ENCODE peak calls at places on chromosomes 1 and 21, in six cellular contexts. K is transverse colon, E is upper lobe of left lung, V is prostate gland, W is ovary, Q is heart left ventricle. L is an unnamed sample.

GRCh38 chr1:172286629-172287076 is 133.8 kb upstream of the C1orf105 start:
- DNase-seq in K (no peak), E (no peak), V (no peak), W (peak; percentile 20), Q (no peak), L (no peak)

GRCh38 chr1:227949954-227950734 is 2.4 kb upstream of the WNT9A start:
- DNase-seq in K (no peak), E (peak; percentile 37), V (no peak), W (no peak), Q (no peak), L (no peak)

GRCh38 chr1:189619682-189620332 is 857.9 kb downstream of the BRINP3 start:
- DNase-seq in K (no peak), E (no peak), V (no peak), W (no peak), Q (no peak), L (no peak)

GRCh38 chr1:39631361-39632331 is 7.8 kb downstream of the HEYL start:
- DNase-seq in K (no peak), E (no peak), V (no peak), W (no peak), Q (no peak), L (no peak)

GRCh38 chr21:40146201-40146890 is 279.1 kb downstream of the PCP4 start:
- DNase-seq in K (no peak), E (no peak), V (no peak), W (no peak), Q (no peak), L (no peak)

GRCh38 chr1:200624679-200625335 is 4.3 kb upstream of the KIF14 start:
- DNase-seq in K (no peak), E (no peak), V (no peak), W (no peak), Q (no peak), L (no peak)

GRCh38 chr1:34876406-34876805 is 16.9 kb upstream of the SMIM12 start:
- DNase-seq in K (no peak), E (no peak), V (no peak), W (no peak), Q (no peak), L (no peak)

GRCh38 chr1:71232166-71232763 is 151.4 kb upstream of the ZRANB2 start:
- DNase-seq in K (no peak), E (no peak), V (no peak), W (peak; percentile 13), Q (no peak), L (no peak)

GRCh38 chr1:16006552-16007485 is 2.8 kb downstream of the SRARP start:
- DNase-seq in K (no peak), E (no peak), V (no peak), W (no peak), Q (no peak), L (no peak)

GRCh38 chr21:45865106-45865835 is 116.3 kb upstream of the COL6A1 start:
- DNase-seq in K (no peak), E (no peak), V (no peak), W (no peak), Q (no peak), L (peak; percentile 38)

GRCh38 chr1:3403388-3404179 is 50.9 kb upstream of the ARHGEF16 start:
- DNase-seq in K (no peak), E (peak; percentile 57), V (no peak), W (no peak), Q (no peak), L (peak; percentile 25)

GRCh38 chr1:66282885-66283284 is 251.1 kb upstream of the SGIP1 start:
- DNase-seq in K (no peak), E (no peak), V (no peak), W (no peak), Q (no peak), L (no peak)

GRCh38 chr1:182520746-182521145 is 68.3 kb downstream of the RNASEL start:
- DNase-seq in K (no peak), E (no peak), V (no peak), W (no peak), Q (no peak), L (no peak)

GRCh38 chr1:157199421-157199755 is 61.2 kb upstream of the ETV3 start:
- DNase-seq in K (no peak), E (peak; percentile 24), V (no peak), W (no peak), Q (no peak), L (no peak)

GRCh38 chr1:18581420-18581880 is 49.2 kb upstream of the PAX7 start:
- DNase-seq in K (peak; percentile 15), E (peak; percentile 87), V (peak; percentile 14), W (no peak), Q (no peak), L (no peak)

GRCh38 chr1:154736840-154737239 is 128.9 kb upstream of the ADAR start:
- DNase-seq in K (no peak), E (no peak), V (no peak), W (no peak), Q (no peak), L (no peak)

GRCh38 chr21:34973685-34974084 is 75.4 kb downstream of the RUNX1 start:
- DNase-seq in K (no peak), E (no peak), V (no peak), W (no peak), Q (no peak), L (no peak)

GRCh38 chr1:109546311-109547109 is 1.9 kb upstream of the GNAI3 start:
- DNase-seq in K (peak; percentile 94), E (no peak), V (peak; percentile 88), W (peak; percentile 86), Q (peak; percentile 90), L (peak; percentile 90)

GRCh38 chr1:221923921-221924598 is 182.2 kb upstream of the DUSP10 start:
- DNase-seq in K (no peak), E (no peak), V (no peak), W (no peak), Q (no peak), L (no peak)

GRCh38 chr1:15343729-15344128 is 66.0 kb upstream of the EFHD2 start:
- DNase-seq in K (no peak), E (no peak), V (peak; percentile 85), W (peak; percentile 69), Q (peak; percentile 77), L (no peak)

GRCh38 chr1:116820362-116820761 is 66.1 kb downstream of the CD2 start:
- DNase-seq in K (no peak), E (no peak), V (no peak), W (peak; percentile 51), Q (peak; percentile 58), L (no peak)

GRCh38 chr1:54488065-54488750 is 59.8 kb upstream of the ACOT11 start:
- DNase-seq in K (peak; percentile 95), E (peak; percentile 98), V (peak; percentile 89), W (peak; percentile 94), Q (peak; percentile 95), L (peak; percentile 93)

GRCh38 chr1:231964241-231964640 is 337.7 kb downstream of the DISC1 start:
- DNase-seq in K (no peak), E (no peak), V (no peak), W (no peak), Q (no peak), L (no peak)

GRCh38 chr1:36927826-36928225 is 106.5 kb downstream of the GRIK3 start:
- DNase-seq in K (no peak), E (no peak), V (no peak), W (no peak), Q (no peak), L (no peak)

GRCh38 chr1:24898909-24899439 is 31.1 kb downstream of the RUNX3 start:
- DNase-seq in K (peak; percentile 5), E (no peak), V (no peak), W (no peak), Q (peak; percentile 9), L (no peak)

DNA sequence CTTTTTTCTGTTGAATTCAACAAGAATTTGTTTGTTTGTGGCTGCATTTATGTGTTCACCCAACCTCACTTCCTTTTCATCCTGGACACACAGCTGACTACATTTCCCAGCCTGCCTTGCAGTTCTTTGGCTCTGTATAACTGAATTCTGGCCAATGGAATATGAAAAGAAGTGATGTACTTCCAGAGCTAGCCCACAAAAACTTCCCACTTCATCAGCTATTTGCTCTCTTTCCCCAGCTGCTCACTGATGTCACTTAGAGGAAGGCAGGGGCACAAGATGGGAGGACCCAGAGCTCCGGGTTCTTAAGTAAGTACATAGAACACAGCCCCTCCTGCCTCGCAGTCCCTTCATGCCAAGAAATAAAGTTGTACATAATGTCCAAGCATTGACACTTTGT is 235.0 kb upstream of the FGGY start:
- DNase-seq in K (peak; percentile 38), E (no peak), V (peak; percentile 59), W (peak; percentile 46), Q (peak; percentile 73), L (no peak)
- TF ChIP-seq POLR2A in K (peak; percentile 41), E (peak; percentile 68), V (no peak), W (peak; percentile 37), Q (peak; percentile 13), L (no peak)

GRCh38 chr1:241817331-241817792 is 30.6 kb upstream of the EXO1 start:
- DNase-seq in K (no peak), E (no peak), V (no peak), W (no peak), Q (no peak), L (no peak)
- TF ChIP-seq POLR2A in K (no peak), E (no peak), V (no peak), W (no peak), Q (no peak), L (no peak)

DNA sequence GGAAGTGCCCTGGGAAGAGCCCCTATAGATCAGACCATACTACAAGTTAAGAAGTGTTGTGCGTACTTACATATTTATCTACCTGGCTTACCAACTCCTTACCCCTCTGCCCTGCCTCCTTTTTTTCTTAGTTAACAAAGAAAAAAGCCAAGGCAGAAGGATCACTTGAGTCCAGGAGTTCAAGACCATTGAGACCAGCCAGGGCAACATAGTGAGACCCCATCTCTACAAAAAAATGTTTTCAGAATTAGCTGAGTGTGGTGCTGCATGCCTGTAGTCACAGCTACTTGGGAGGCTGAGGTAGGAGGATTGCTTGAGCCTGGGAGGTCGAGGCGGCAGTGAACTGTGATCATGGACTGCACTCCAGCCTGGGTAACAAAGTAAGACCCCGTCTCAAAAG is 1.9 kb downstream of the ZBTB8B start:
- DNase-seq in K (no peak), E (no peak), V (no peak), W (no peak), Q (no peak), L (no peak)
- TF ChIP-seq POLR2A in K (no peak), E (no peak), V (no peak), W (no peak), Q (no peak), L (no peak)

DNA sequence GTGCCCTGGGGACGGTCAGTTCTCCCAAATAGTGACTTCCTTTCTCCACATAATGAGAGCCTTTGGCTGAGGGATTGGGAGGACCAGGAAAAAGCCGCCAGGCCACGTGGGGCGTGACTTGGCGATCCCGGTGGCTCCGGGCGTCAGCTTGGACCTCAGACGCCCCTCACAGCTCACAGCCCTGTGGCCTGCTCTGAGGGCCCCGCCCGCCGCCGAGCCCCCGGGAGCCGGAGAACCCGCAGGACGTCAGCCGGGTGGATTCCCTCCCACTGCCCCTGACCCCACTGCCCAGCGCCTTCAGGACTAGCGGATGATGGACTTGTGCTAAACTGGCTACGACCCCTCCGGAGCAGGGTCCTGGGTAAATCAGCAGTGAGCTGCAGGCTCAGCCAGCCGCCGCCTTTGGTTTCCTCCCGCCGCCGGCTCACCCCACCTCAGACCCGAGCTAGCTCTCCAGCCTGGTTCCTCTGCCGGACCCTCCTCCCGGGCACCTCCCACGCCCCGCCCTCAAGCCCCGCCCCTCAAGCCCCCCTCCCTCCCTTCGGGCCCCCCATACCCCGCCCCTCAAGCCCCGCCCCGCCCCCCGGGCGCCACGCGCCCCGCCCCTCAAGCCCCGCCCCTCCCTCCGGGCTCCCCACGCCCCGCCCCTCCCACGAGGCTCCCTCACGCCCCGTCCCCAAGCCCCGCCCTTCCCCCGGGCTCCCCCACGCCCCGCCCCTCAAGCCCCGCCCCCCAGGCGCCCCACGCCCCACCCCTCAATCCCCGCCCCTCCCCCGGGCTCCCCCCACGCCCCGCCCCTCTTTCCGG is 10.0 kb upstream of the FAAP20 start:
- DNase-seq in K (peak; percentile 57), E (peak; percentile 96), V (no peak), W (peak; percentile 89), Q (peak; percentile 89), L (peak; percentile 85)
- TF ChIP-seq POLR2A in K (peak; percentile 38), E (peak; percentile 58), V (peak; percentile 59), W (peak; percentile 53), Q (no peak), L (peak; percentile 59)